ENCODE peak calls at places on chromosomes 16 and 17, in six cellular contexts. R, L, J, P, U and K are unnamed samples. For H3K36me3 and H3K4me1, the result is how much of the 10 kb centered on the place peaks cover.

GRCh38 chr16:84680843-84681629 is 18.8 kb upstream of the USP10 start:
- DNase-seq in R (no peak), L (no peak), J (no peak), P (no peak), U (no peak), K (no peak)

GRCh38 chr16:19436540-19436939 is 18.9 kb downstream of the TMC5 start:
- DNase-seq in R (no peak), L (no peak), J (no peak), P (no peak), U (no peak), K (no peak)

GRCh38 chr17:4980644-4981216 is 6.7 kb downstream of the CAMTA2 start:
- DNase-seq in R (no peak), L (no peak), J (peak), P (no peak), U (peak), K (no peak)

GRCh38 chr16:55171241-55171640 is 152.8 kb upstream of the IRX6 start:
- DNase-seq in R (no peak), L (no peak), J (no peak), P (no peak), U (no peak), K (no peak)

GRCh38 chr17:81712468-81713003 is 452 bp downstream of the SLC25A10 start:
- DNase-seq in R (no peak), L (peak), J (no peak), P (no peak), U (no peak), K (no peak)

GRCh38 chr16:50306287-50306686 is 39.9 kb downstream of the ADCY7 start:
- DNase-seq in R (no peak), L (peak), J (peak), P (peak), U (no peak), K (no peak)

GRCh38 chr17:19857640-19858039 is 10.1 kb downstream of the ULK2 start:
- DNase-seq in R (no peak), L (no peak), J (no peak), P (no peak), U (no peak), K (no peak)

GRCh38 chr16:58019866-58020538 is 5.6 kb upstream of the MMP15 start:
- DNase-seq in R (peak), L (peak), J (no peak), P (no peak), U (no peak), K (no peak)

GRCh38 chr17:15957206-15957605 is 12.3 kb downstream of the ADORA2B start:
- DNase-seq in R (no peak), L (no peak), J (no peak), P (no peak), U (no peak), K (no peak)

GRCh38 chr17:48636177-48637018 is 10.2 kb upstream of the HOXB9 start:
- DNase-seq in R (peak), L (peak), J (peak), P (no peak), U (peak), K (peak)

GRCh38 chr17:18981642-18982424 is 22.7 kb downstream of the FAM83G start:
- DNase-seq in R (no peak), L (peak), J (no peak), P (no peak), U (peak), K (no peak)

GRCh38 chr16:15493416-15494181 is 59.2 kb downstream of the BMERB1 start:
- DNase-seq in R (no peak), L (no peak), J (no peak), P (no peak), U (no peak), K (no peak)

GRCh38 chr16:9088848-9089247 is 2.6 kb upstream of the HAPSTR1 start:
- DNase-seq in R (no peak), L (no peak), J (no peak), P (no peak), U (no peak), K (no peak)

GRCh38 chr17:17156107-17156506 is 50.0 kb downstream of the PLD6 start:
- DNase-seq in R (no peak), L (no peak), J (no peak), P (no peak), U (no peak), K (no peak)

GRCh38 chr17:28688481-28688880 is 23.2 kb downstream of the PROCA1 start:
- DNase-seq in R (no peak), L (no peak), J (no peak), P (no peak), U (no peak), K (no peak)

GRCh38 chr17:82970818-82971610 is 108.4 kb upstream of the METRNL start:
- DNase-seq in R (no peak), L (no peak), J (no peak), P (peak), U (no peak), K (no peak)

GRCh38 chr17:2237960-2238359 is 65.6 kb downstream of the SMG6 start:
- DNase-seq in R (no peak), L (no peak), J (no peak), P (no peak), U (no peak), K (no peak)

GRCh38 chr16:69365901-69366300 is 14.3 kb upstream of the TMED6 start:
- DNase-seq in R (no peak), L (no peak), J (no peak), P (no peak), U (no peak), K (no peak)

GRCh38 chr17:5608696-5609095 is 24.4 kb upstream of the NLRP1 start:
- DNase-seq in R (no peak), L (no peak), J (no peak), P (no peak), U (no peak), K (no peak)

GRCh38 chr16:66130296-66130910 is 236.1 kb upstream of the CDH5 start:
- DNase-seq in R (no peak), L (no peak), J (no peak), P (no peak), U (no peak), K (no peak)

GRCh38 chr16:716250-716607 is 1.3 kb downstream of the METRN start:
- DNase-seq in R (no peak), L (no peak), J (no peak), P (no peak), U (no peak), K (no peak)

GRCh38 chr16:56286819-56287218 is 95.5 kb downstream of the GNAO1 start:
- DNase-seq in R (no peak), L (peak), J (no peak), P (no peak), U (no peak), K (no peak)

GRCh38 chr17:17950347-17950746 is 21.9 kb downstream of the TOM1L2 start:
- DNase-seq in R (no peak), L (no peak), J (no peak), P (no peak), U (no peak), K (no peak)

GRCh38 chr17:57548421-57549385 is 196.4 kb downstream of the CCDC182 start:
- DNase-seq in R (no peak), L (no peak), J (no peak), P (no peak), U (peak), K (no peak)

GRCh38 chr16:86974120-86974519 is 343.1 kb downstream of the C16orf95 start:
- DNase-seq in R (no peak), L (no peak), J (no peak), P (no peak), U (no peak), K (no peak)

GRCh38 chr16:85431431-85432124 is 181.5 kb upstream of the GSE1 start:
- DNase-seq in R (no peak), L (no peak), J (peak), P (no peak), U (no peak), K (peak)

GRCh38 chr16:2979669-2980226 is 498 bp downstream of the PKMYT1 start:
- DNase-seq in R (no peak), L (no peak), J (no peak), P (no peak), U (no peak), K (no peak)

DNA sequence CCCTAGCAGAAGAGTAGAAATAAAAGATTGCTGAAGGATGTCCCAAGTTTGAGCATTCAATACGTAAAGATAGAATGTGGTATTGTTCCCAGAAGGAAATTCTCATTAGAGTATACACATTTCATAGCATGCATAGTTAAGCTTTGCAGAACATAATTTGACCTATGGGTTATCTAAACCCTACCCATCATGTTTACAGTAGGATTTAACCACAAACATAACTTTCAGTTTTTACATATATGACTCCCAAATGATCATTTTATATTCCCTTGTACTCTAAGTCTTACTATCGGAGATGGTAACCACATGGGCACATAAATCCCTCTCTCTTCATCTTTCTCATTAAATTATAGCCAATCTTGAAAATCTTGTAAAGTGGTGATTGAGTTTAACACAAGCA is 50.9 kb downstream of the SYNRG start:
- DNase-seq in R (no peak), L (no peak), J (no peak), P (no peak), U (no peak), K (no peak)
- H3K36me3 ChIP-seq in R (half or more), L (under half), J (under half), P (under half), U (under half), K (half or more)

GRCh38 chr17:64356304-64356686 is 34.4 kb downstream of the PECAM1 start:
- DNase-seq in R (no peak), L (no peak), J (no peak), P (no peak), U (no peak), K (no peak)
- H3K4me1 ChIP-seq in R (half or more), L (under half), J (under half), P (under half), U (under half), K (under half)

GRCh38 chr16:23990507-23990906 is 154.7 kb downstream of the PRKCB start:
- DNase-seq in R (no peak), L (no peak), J (no peak), P (no peak), U (no peak), K (no peak)

GRCh38 chr16:23981429-23982399 is 145.9 kb downstream of the PRKCB start:
- DNase-seq in R (no peak), L (no peak), J (no peak), P (no peak), U (no peak), K (no peak)

GRCh38 chr16:23987443-23987842 is 151.7 kb downstream of the PRKCB start:
- DNase-seq in R (no peak), L (no peak), J (no peak), P (no peak), U (no peak), K (no peak)

GRCh38 chr16:23991044-23991443 is 155.3 kb downstream of the PRKCB start:
- DNase-seq in R (no peak), L (no peak), J (no peak), P (no peak), U (no peak), K (no peak)

DNA sequence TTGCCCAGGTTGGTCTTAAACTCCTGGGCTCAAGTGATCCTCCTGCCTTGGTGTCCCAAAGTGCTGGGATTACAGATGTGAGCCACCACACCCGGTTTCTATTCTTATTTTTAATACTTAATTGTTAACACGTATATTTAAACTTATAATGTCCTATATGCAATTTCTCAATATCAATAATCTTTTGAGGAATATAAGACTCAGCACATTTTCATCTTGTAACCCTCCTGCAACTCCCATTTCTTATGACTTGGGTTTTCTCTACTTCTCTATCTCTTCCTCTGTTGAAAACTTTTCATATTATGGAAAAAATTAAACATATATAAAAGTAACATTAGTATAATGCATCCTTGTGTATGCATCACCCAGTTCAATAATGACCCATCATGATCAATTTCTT is 150.7 kb downstream of the PRKCB start:
- DNase-seq in R (no peak), L (no peak), J (no peak), P (no peak), U (no peak), K (no peak)
- H3K36me3 ChIP-seq in R (under half), L (under half), J (under half), P (under half), U (under half), K (under half)

GRCh38 chr17:65041518-65041917 is 15.0 kb downstream of the GNA13 start:
- DNase-seq in R (no peak), L (peak), J (peak), P (no peak), U (no peak), K (no peak)
- H3K4me1 ChIP-seq in R (half or more), L (under half), J (half or more), P (half or more), U (under half), K (half or more)

GRCh38 chr16:24929409-24929808 is 83.6 kb downstream of the SLC5A11 start:
- DNase-seq in R (no peak), L (no peak), J (no peak), P (no peak), U (no peak), K (no peak)

GRCh38 chr16:24930440-24930839 is 84.7 kb downstream of the SLC5A11 start:
- DNase-seq in R (no peak), L (no peak), J (no peak), P (no peak), U (no peak), K (no peak)

GRCh38 chr16:24935336-24935735 is 79.8 kb downstream of the ARHGAP17 start:
- DNase-seq in R (no peak), L (no peak), J (no peak), P (no peak), U (no peak), K (no peak)

GRCh38 chr16:24936151-24936550 is 79.0 kb downstream of the ARHGAP17 start:
- DNase-seq in R (no peak), L (no peak), J (no peak), P (no peak), U (no peak), K (no peak)

DNA sequence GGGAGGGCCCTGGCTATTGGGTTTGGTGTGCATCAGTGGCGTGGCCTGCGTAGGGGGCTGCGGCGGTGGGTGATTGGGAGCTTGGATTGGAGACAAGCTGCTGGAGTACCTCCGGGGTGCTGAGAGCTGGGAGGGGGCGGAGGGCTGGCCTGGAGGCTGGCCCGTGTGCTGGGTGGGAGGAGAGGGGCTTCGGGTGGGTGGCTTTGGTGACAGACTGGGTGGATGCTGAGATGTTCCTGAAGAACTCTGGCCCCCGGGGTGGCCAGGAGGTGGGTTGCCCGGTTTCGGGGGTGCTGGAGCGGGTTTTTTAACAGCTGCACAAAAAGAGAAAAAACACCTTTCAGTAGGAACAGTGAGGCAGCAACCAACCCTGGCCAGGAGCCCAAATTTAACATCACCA is 84.1 kb downstream of the ARHGAP17 start:
- DNase-seq in R (no peak), L (no peak), J (no peak), P (no peak), U (no peak), K (no peak)
- H3K36me3 ChIP-seq in R (half or more), L (under half), J (under half), P (under half), U (half or more), K (under half)

DNA sequence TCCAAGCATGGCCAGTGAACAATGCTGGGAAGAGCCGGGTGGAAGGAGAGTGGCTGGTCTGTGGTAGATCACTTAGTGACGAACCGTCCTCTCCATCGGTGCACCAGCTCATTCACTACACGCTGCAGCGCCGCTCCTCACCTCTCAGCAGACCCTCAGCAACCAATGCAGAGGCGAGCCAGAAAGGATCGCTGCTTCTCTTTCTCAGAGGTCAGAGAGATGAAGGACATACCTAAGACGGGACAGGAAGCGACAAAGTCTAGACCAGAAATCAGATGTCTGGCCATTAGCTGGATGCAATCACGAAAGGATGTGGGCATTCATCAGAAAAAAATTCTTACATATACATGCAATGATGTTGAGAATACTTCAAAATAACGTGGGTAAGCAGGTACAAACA is 26.9 kb downstream of the NSMCE1 start:
- DNase-seq in R (no peak), L (no peak), J (no peak), P (no peak), U (no peak), K (no peak)
- H3K4me1 ChIP-seq in R (half or more), L (under half), J (under half), P (half or more), U (under half), K (under half)

GRCh38 chr17:78137392-78138203 is 7.0 kb downstream of the TMC8 start:
- DNase-seq in R (no peak), L (no peak), J (peak), P (no peak), U (no peak), K (no peak)
- H3K36me3 ChIP-seq in R (under half), L (under half), J (under half), P (under half), U (under half), K (under half)

GRCh38 chr17:50209133-50209471 is 7.7 kb upstream of the COL1A1 start:
- DNase-seq in R (no peak), L (no peak), J (no peak), P (no peak), U (no peak), K (no peak)
- H3K4me1 ChIP-seq in R (half or more), L (under half), J (under half), P (half or more), U (under half), K (under half)